ENCODE peak calls at places on chromosomes 7 and 10, in four cellular contexts. J is activated CD4-positive, alpha-beta T cell treated with anti-CD3 and anti-CD28 coated beads, Interleukin-2, amount 50 U/mL, for 24 hours; T is activated T-cell treated with anti-CD3 and anti-CD28 coated beads, Interleukin-2, amount 50 U/mL, for 24 hours; L is foreskin fibroblast. W is an unnamed sample.

GRCh38 chr10:101814466-101815041 is 3.7 kb downstream of the OGA start:
- DNase-seq in T (no peak), J (no peak), L (no peak), W (no peak)

GRCh38 chr10:89373916-89374711 is 3.7 kb upstream of the IFIT1B start:
- DNase-seq in J (no peak), T (no peak), L (peak), W (peak)

GRCh38 chr7:92916751-92917369 is 80.5 kb upstream of the CDK6 start:
- DNase-seq in T (no peak), J (no peak), L (peak), W (peak)

GRCh38 chr10:20901110-20901509 is 4.0 kb upstream of the NEBL start:
- DNase-seq in T (no peak), L (no peak), J (no peak), W (no peak)

GRCh38 chr7:30209951-30210350 is 74.4 kb upstream of the ZNRF2 start:
- DNase-seq in J (no peak), L (no peak), T (no peak), W (no peak)

GRCh38 chr7:18320971-18321567 is 174.5 kb upstream of the HDAC9 start:
- DNase-seq in T (no peak), J (no peak), L (peak), W (peak)

GRCh38 chr7:44189286-44189992 is at the start of gene GCK:
- DNase-seq in J (no peak), T (no peak), L (no peak), W (no peak)

GRCh38 chr10:133275683-133276092 is 980 bp downstream of the ADAM8 start:
- DNase-seq in J (no peak), L (no peak), T (peak), W (peak)

GRCh38 chr7:151794508-151795167 is 82.3 kb downstream of the PRKAG2 start:
- DNase-seq in J (no peak), L (no peak), T (no peak), W (no peak)

GRCh38 chr7:139453673-139454321 is 29.7 kb downstream of the KLRG2 start:
- DNase-seq in L (no peak), J (no peak), T (no peak), W (no peak)

GRCh38 chr10:89079991-89080390 is 89.4 kb downstream of the FAS start:
- DNase-seq in T (no peak), L (peak), J (no peak), W (peak)

GRCh38 chr7:128725524-128725923 is 13.6 kb upstream of the CALU start:
- DNase-seq in J (no peak), T (no peak), L (no peak), W (no peak)

GRCh38 chr7:142873871-142874270 is 11.7 kb downstream of the TRPV6 start:
- DNase-seq in L (no peak), T (no peak), J (no peak), W (no peak)

GRCh38 chr10:67971311-67971710 is 86.9 kb downstream of the SIRT1 start:
- DNase-seq in L (no peak), J (no peak), T (no peak), W (no peak)

GRCh38 chr7:44244282-44244681 is 43.5 kb downstream of the YKT6 start:
- DNase-seq in T (peak), L (no peak), J (no peak), W (no peak)

GRCh38 chr7:47737606-47738005 is 155.7 kb upstream of the TNS3 start:
- DNase-seq in T (no peak), J (no peak), L (no peak), W (no peak)